ENCODE peak calls at places on chromosomes 6 and 20, in five cellular contexts. B is brain microvascular endothelial cell, P is psoas muscle, A is endothelial cell of umbilical vein, C is IMR-90. G is an unnamed sample.

GRCh38 chr6:49264496-49264895 is 198.6 kb downstream of the MMUT start:
- DNase-seq in B (no peak), P (no peak), A (no peak), C (no peak), G (no peak)

GRCh38 chr20:17648782-17649730 is 33.0 kb downstream of the RRBP1 start:
- DNase-seq in B (no peak), P (peak; percentile 40), A (no peak), C (no peak), G (peak; percentile 68)

GRCh38 chr6:128069180-128069579 is 168.3 kb upstream of the THEMIS start:
- DNase-seq in B (peak; percentile 78), P (no peak), A (no peak), C (peak; percentile 87), G (no peak)

GRCh38 chr6:18414102-18414501 is 27.0 kb downstream of the RNF144B start:
- DNase-seq in B (no peak), P (no peak), A (no peak), C (no peak), G (no peak)

GRCh38 chr6:43468240-43468639 is 9.1 kb upstream of the TJAP1 start:
- DNase-seq in B (no peak), P (no peak), A (no peak), C (no peak), G (no peak)

GRCh38 chr6:154868143-154868594 is 126.9 kb upstream of the TIAM2 start:
- DNase-seq in B (peak; percentile 48), P (no peak), A (peak; percentile 57), C (peak; percentile 76), G (no peak)

GRCh38 chr20:12886618-12887363 is 122.0 kb upstream of the SPTLC3 start:
- DNase-seq in B (no peak), P (no peak), A (no peak), C (no peak), G (no peak)

GRCh38 chr6:67722861-67723261 is 912.2 kb upstream of the ADGRB3 start:
- DNase-seq in B (no peak), P (no peak), A (no peak), C (no peak), G (no peak)

GRCh38 chr6:129507059-129507807 is 202.7 kb downstream of the ARHGAP18 start:
- DNase-seq in B (no peak), P (no peak), A (no peak), C (no peak), G (no peak)

GRCh38 chr6:1524040-1524480 is 85.7 kb upstream of the FOXC1 start:
- DNase-seq in B (peak; percentile 32), P (peak; percentile 86), A (peak; percentile 58), C (peak; percentile 33), G (peak; percentile 74)

GRCh38 chr20:45890997-45891983 is at the start of the genes CTSA and NEURL2:
- DNase-seq in B (peak; percentile 89), P (peak; percentile 97), A (peak; percentile 88), C (peak; percentile 92), G (peak; percentile 99)

GRCh38 chr20:45892828-45893500 is 1.8 kb downstream of the CTSA start:
- DNase-seq in B (no peak), P (no peak), A (no peak), C (no peak), G (peak; percentile 66)

GRCh38 chr20:45890077-45890996 is 671 bp downstream of the NEURL2 start:
- DNase-seq in B (peak; percentile 83), P (peak; percentile 90), A (peak; percentile 89), C (peak; percentile 78), G (peak; percentile 87)

GRCh38 chr20:45893831-45894230 is 2.7 kb downstream of the CTSA start:
- DNase-seq in B (no peak), P (no peak), A (no peak), C (no peak), G (no peak)

GRCh38 chr20:45892049-45892816 is 1.1 kb downstream of the CTSA start:
- DNase-seq in B (peak; percentile 18), P (no peak), A (peak; percentile 35), C (peak; percentile 41), G (no peak)
- TF ChIP-seq CTCF in B (peak; percentile 52), P (no peak), A (no peak), C (peak; percentile 29), G (no peak)

DNA sequence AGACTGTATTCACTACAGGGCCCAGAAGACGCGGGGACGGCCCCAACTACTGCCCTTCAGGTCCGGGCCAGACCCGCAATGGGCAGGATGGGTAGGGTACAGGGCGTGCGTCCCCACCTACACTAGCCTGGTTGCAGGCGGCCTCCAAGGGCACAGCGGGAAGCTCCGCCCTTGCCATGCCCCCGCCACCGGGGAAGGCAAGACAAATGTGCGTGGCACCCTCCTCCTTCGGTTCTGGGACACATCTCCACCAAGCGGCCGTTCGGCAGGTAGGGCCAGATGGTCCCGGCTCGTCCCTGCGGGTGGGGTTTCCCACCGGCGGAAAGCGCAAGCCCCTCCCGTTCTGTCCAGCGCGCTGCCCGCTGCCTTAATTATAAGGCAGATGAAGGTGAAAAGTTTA is 5.6 kb downstream of the NXT1 start:
- DNase-seq in B (no peak), P (no peak), A (no peak), C (no peak), G (peak; percentile 60)
- H3K4me3 ChIP-seq in B (no peak overlapping the region), P (no peak overlapping the region), A (no peak overlapping the region), C (no peak overlapping the region), G (no peak overlapping the region)

DNA sequence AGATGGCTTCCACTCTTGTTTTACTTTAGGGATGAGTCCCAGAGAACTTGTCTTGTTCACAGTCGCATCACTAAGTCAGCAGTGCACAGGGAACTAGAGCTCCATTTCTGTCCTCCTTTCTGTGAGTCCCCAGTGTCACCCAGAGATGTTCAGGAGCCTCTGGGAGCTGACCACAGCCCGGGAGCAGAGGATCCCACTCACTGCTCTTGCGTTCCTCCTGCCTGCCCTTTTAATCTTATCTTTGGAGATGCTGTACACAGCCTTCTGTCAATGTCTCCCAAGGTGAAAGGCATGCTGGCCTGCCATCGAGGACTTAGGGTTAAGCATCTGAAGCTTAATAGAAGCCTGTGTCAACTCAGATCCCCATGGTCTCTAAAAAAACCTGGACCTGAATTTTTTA is 71.2 kb downstream of the IGF2R start:
- DNase-seq in B (no peak), P (no peak), A (no peak), C (no peak), G (no peak)
- H3K36me3 ChIP-seq in B (peaks cover 12% of the 10 kb centered on the region), P (peaks cover 64% of the 10 kb centered on the region), A (peaks cover 11% of the 10 kb centered on the region), C (peaks cover 54% of the 10 kb centered on the region), G (no peaks in the 10 kb centered on the region)

DNA sequence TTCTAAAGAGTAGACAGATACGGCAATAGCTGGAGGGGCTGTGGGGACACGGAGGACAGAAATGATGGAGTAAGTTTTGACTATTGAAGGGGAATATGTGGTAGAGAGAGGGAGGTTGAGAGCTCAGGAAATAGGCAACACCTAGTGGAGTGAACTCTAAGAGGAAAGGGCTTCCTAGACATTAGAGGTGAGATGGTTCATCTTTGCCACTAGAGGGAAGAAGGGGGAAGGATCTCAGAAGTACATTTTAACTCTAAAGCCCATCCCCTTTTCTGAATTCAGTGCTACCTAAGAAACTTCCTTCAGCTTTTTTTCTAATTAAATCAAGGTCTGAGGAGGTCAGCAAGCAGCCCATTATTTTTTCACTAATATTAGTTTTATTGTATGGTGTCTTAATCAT is 689.4 kb upstream of the MAP3K7 start:
- DNase-seq in B (no peak), P (no peak), A (no peak), C (peak; percentile 4), G (no peak)
- TF ChIP-seq CTCF in B (peak; percentile 56), P (no peak), A (peak; percentile 10), C (peak; percentile 32), G (no peak)